ENCODE peak calls at places on chromosomes 1 and 21, in ten cellular contexts. One of them, this sample, is unnamed.

GRCh38 chr21:42406201-42406601 is 2.5 kb downstream of the UBASH3A start:
- DNase-seq in NB4: no peak
- DNase-seq in Peyer's patch: peak
- DNase-seq in esophagus squamous epithelium: no peak
- DNase-seq in ovary: no peak
- DNase-seq in HCT116: no peak
- DNase-seq in uterus: no peak
- DNase-seq in right lobe of liver: peak
- DNase-seq in tibial nerve: no peak
- DNase-seq in vagina: no peak
- DNase-seq in this sample: no peak

GRCh38 chr1:145960468-145961108 is 2.8 kb upstream of the LIX1L start:
- DNase-seq in NB4: peak
- DNase-seq in Peyer's patch: peak
- DNase-seq in uterus: peak
- DNase-seq in esophagus squamous epithelium: no peak
- DNase-seq in tibial nerve: no peak
- DNase-seq in vagina: no peak
- DNase-seq in right lobe of liver: peak
- DNase-seq in HCT116: no peak
- DNase-seq in ovary: peak
- DNase-seq in this sample: peak

GRCh38 chr21:15992171-15992570 is 262.4 kb downstream of the USP25 start:
- DNase-seq in HCT116: no peak
- DNase-seq in right lobe of liver: no peak
- DNase-seq in ovary: no peak
- DNase-seq in uterus: no peak
- DNase-seq in vagina: no peak
- DNase-seq in tibial nerve: no peak
- DNase-seq in NB4: no peak
- DNase-seq in esophagus squamous epithelium: no peak
- DNase-seq in Peyer's patch: no peak
- DNase-seq in this sample: no peak

GRCh38 chr1:16986113-16986512 is 5.7 kb upstream of the MFAP2 start:
- DNase-seq in Peyer's patch: no peak
- DNase-seq in esophagus squamous epithelium: no peak
- DNase-seq in tibial nerve: no peak
- DNase-seq in NB4: no peak
- DNase-seq in right lobe of liver: no peak
- DNase-seq in ovary: no peak
- DNase-seq in vagina: no peak
- DNase-seq in uterus: no peak
- DNase-seq in HCT116: no peak
- DNase-seq in this sample: no peak

GRCh38 chr1:23168079-23168461 is 586 bp downstream of the LUZP1 start:
- DNase-seq in vagina: no peak
- DNase-seq in right lobe of liver: peak
- DNase-seq in NB4: peak
- DNase-seq in tibial nerve: no peak
- DNase-seq in HCT116: no peak
- DNase-seq in uterus: peak
- DNase-seq in ovary: peak
- DNase-seq in Peyer's patch: peak
- DNase-seq in esophagus squamous epithelium: no peak
- DNase-seq in this sample: no peak

GRCh38 chr1:53016705-53017104 is 45.3 kb upstream of the PODN start:
- DNase-seq in Peyer's patch: no peak
- DNase-seq in vagina: no peak
- DNase-seq in ovary: no peak
- DNase-seq in tibial nerve: no peak
- DNase-seq in NB4: no peak
- DNase-seq in right lobe of liver: no peak
- DNase-seq in esophagus squamous epithelium: no peak
- DNase-seq in uterus: no peak
- DNase-seq in HCT116: no peak
- DNase-seq in this sample: no peak

GRCh38 chr1:110436635-110437034 is 14.3 kb upstream of the PROK1 start:
- DNase-seq in esophagus squamous epithelium: no peak
- DNase-seq in vagina: no peak
- DNase-seq in HCT116: no peak
- DNase-seq in Peyer's patch: no peak
- DNase-seq in tibial nerve: no peak
- DNase-seq in ovary: peak
- DNase-seq in uterus: no peak
- DNase-seq in NB4: no peak
- DNase-seq in right lobe of liver: no peak
- DNase-seq in this sample: no peak

GRCh38 chr1:33637846-33638440 is 165.5 kb downstream of the ZSCAN20 start:
- DNase-seq in right lobe of liver: no peak
- DNase-seq in ovary: no peak
- DNase-seq in vagina: peak
- DNase-seq in NB4: no peak
- DNase-seq in Peyer's patch: no peak
- DNase-seq in esophagus squamous epithelium: no peak
- DNase-seq in HCT116: no peak
- DNase-seq in tibial nerve: no peak
- DNase-seq in uterus: no peak
- DNase-seq in this sample: no peak

GRCh38 chr1:118200836-118201235 is 15.8 kb upstream of the SPAG17 start:
- DNase-seq in NB4: no peak
- DNase-seq in vagina: no peak
- DNase-seq in Peyer's patch: no peak
- DNase-seq in esophagus squamous epithelium: no peak
- DNase-seq in tibial nerve: no peak
- DNase-seq in ovary: no peak
- DNase-seq in uterus: no peak
- DNase-seq in right lobe of liver: no peak
- DNase-seq in HCT116: no peak
- DNase-seq in this sample: no peak

GRCh38 chr21:29771491-29772066 is 168.2 kb downstream of the GRIK1 start:
- DNase-seq in tibial nerve: no peak
- DNase-seq in uterus: no peak
- DNase-seq in ovary: no peak
- DNase-seq in HCT116: no peak
- DNase-seq in esophagus squamous epithelium: no peak
- DNase-seq in vagina: no peak
- DNase-seq in NB4: no peak
- DNase-seq in right lobe of liver: no peak
- DNase-seq in Peyer's patch: no peak
- DNase-seq in this sample: no peak

GRCh38 chr1:42966688-42967609 is 8.3 kb upstream of the SLC2A1 start:
- DNase-seq in HCT116: peak
- DNase-seq in esophagus squamous epithelium: no peak
- DNase-seq in ovary: no peak
- DNase-seq in tibial nerve: no peak
- DNase-seq in vagina: no peak
- DNase-seq in Peyer's patch: no peak
- DNase-seq in NB4: peak
- DNase-seq in right lobe of liver: no peak
- DNase-seq in uterus: no peak
- DNase-seq in this sample: no peak

GRCh38 chr21:43025636-43026180 is 49.9 kb downstream of the CBS start:
- DNase-seq in NB4: no peak
- DNase-seq in right lobe of liver: no peak
- DNase-seq in HCT116: no peak
- DNase-seq in tibial nerve: no peak
- DNase-seq in ovary: no peak
- DNase-seq in uterus: no peak
- DNase-seq in esophagus squamous epithelium: no peak
- DNase-seq in Peyer's patch: no peak
- DNase-seq in vagina: no peak
- DNase-seq in this sample: no peak

GRCh38 chr1:59126361-59126760 is 170.5 kb upstream of the FGGY start:
- DNase-seq in right lobe of liver: no peak
- DNase-seq in NB4: no peak
- DNase-seq in Peyer's patch: no peak
- DNase-seq in vagina: no peak
- DNase-seq in ovary: no peak
- DNase-seq in tibial nerve: no peak
- DNase-seq in HCT116: no peak
- DNase-seq in esophagus squamous epithelium: no peak
- DNase-seq in uterus: no peak
- DNase-seq in this sample: no peak

DNA sequence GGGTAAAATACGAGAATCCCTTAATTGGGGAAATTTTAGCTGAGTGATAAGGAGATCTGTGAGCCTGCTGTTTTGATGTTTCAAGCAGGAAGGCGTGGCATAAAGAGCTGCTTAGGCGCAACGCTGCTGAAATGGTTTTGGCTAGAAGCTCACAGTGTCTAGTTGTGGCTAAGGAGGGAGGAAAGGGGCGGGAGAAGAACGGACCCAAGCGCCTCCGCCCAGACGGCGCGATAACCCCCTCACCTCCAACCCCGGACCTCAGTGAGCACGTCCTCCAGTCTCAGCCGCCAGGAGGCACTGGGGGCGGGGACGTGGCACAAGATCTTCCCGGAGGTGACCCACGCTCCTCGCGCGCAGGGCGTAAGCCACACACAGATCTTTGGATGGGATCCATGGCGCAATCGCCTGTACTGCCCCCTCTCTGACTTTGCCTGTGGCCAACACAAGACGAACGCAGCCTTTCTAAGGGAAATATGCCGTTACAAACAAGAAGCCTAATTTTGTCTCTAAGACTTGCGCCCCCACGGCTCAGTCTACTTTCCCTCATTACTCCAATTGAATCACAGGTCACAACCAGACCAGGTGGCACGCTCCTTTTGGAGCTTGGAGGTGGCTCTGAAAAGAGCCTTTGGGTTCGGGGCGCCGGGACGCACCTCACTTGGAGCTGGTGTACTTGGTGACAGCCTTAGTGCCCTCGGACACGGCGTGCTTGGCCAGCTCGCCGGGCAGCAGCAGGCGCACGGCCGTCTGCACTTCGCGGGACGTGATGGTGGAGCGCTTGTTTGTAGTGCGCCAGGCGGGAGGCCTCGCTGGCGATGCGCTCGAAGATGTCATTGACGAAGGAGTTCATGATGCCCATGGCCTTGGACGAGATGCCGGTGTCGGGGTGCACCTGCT is 23.4 kb upstream of the RNF187 start:
- DNase-seq in uterus: no peak
- DNase-seq in NB4: peak
- DNase-seq in right lobe of liver: peak
- DNase-seq in ovary: no peak
- DNase-seq in HCT116: peak
- DNase-seq in vagina: no peak
- DNase-seq in esophagus squamous epithelium: no peak
- DNase-seq in Peyer's patch: peak
- DNase-seq in tibial nerve: no peak
- DNase-seq in this sample: no peak
- H3K4me3 ChIP-seq in uterus: no peak
- H3K4me3 ChIP-seq in NB4: peak
- H3K4me3 ChIP-seq in right lobe of liver: no peak
- H3K4me3 ChIP-seq in ovary: no peak
- H3K4me3 ChIP-seq in HCT116: peak
- H3K4me3 ChIP-seq in vagina: no peak
- H3K4me3 ChIP-seq in esophagus squamous epithelium: peak
- H3K4me3 ChIP-seq in Peyer's patch: peak
- H3K4me3 ChIP-seq in tibial nerve: no peak
- H3K4me3 ChIP-seq in this sample: peak

GRCh38 chr1:35646043-35646442 is 4.7 kb upstream of the PSMB2 start:
- DNase-seq in right lobe of liver: no peak
- DNase-seq in HCT116: no peak
- DNase-seq in vagina: no peak
- DNase-seq in ovary: no peak
- DNase-seq in uterus: no peak
- DNase-seq in Peyer's patch: no peak
- DNase-seq in NB4: peak
- DNase-seq in tibial nerve: no peak
- DNase-seq in esophagus squamous epithelium: no peak
- DNase-seq in this sample: no peak
- TF ChIP-seq CTCF in right lobe of liver: peak
- TF ChIP-seq CTCF in HCT116: peak
- TF ChIP-seq CTCF in vagina: no peak
- TF ChIP-seq CTCF in ovary: no peak
- TF ChIP-seq CTCF in uterus: no peak
- TF ChIP-seq CTCF in Peyer's patch: peak
- TF ChIP-seq CTCF in NB4: peak
- TF ChIP-seq CTCF in tibial nerve: no peak
- TF ChIP-seq CTCF in esophagus squamous epithelium: no peak
- TF ChIP-seq CTCF in this sample: no peak

DNA sequence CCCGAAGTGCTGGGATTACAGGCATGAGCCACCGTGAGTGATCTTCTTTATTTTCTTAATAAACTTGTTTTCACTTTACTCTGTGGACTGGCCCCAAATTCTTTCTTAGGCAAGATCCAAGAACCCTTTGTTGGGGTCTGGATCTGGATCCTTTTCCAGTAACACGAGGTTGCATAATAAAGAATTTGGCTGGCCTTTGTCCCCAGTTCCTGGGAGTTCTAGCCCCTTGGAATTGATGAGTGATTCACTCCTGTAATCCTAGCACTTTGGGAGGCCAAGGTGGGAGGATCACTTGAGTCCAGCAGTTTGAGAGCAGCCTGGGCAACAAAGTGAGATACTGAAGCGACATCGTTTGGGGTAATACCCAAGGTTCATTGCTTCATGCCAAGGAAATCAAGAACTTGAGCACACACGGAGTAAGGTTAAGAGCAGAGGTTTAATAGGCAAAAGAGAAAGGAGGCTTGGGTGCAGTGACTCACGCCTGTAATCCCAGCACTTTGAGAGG is 2.2 kb upstream of the TOMM20 start:
- DNase-seq in vagina: no peak
- DNase-seq in HCT116: no peak
- DNase-seq in uterus: no peak
- DNase-seq in right lobe of liver: no peak
- DNase-seq in tibial nerve: no peak
- DNase-seq in NB4: no peak
- DNase-seq in Peyer's patch: no peak
- DNase-seq in esophagus squamous epithelium: no peak
- DNase-seq in ovary: no peak
- DNase-seq in this sample: no peak
- TF ChIP-seq POLR2A in vagina: no peak
- TF ChIP-seq POLR2A in HCT116: no peak
- TF ChIP-seq POLR2A in uterus: no peak
- TF ChIP-seq POLR2A in right lobe of liver: no peak
- TF ChIP-seq POLR2A in tibial nerve: no peak
- TF ChIP-seq POLR2A in NB4: no peak
- TF ChIP-seq POLR2A in Peyer's patch: no peak
- TF ChIP-seq POLR2A in esophagus squamous epithelium: no peak
- TF ChIP-seq POLR2A in ovary: no peak
- TF ChIP-seq POLR2A in this sample: no peak

DNA sequence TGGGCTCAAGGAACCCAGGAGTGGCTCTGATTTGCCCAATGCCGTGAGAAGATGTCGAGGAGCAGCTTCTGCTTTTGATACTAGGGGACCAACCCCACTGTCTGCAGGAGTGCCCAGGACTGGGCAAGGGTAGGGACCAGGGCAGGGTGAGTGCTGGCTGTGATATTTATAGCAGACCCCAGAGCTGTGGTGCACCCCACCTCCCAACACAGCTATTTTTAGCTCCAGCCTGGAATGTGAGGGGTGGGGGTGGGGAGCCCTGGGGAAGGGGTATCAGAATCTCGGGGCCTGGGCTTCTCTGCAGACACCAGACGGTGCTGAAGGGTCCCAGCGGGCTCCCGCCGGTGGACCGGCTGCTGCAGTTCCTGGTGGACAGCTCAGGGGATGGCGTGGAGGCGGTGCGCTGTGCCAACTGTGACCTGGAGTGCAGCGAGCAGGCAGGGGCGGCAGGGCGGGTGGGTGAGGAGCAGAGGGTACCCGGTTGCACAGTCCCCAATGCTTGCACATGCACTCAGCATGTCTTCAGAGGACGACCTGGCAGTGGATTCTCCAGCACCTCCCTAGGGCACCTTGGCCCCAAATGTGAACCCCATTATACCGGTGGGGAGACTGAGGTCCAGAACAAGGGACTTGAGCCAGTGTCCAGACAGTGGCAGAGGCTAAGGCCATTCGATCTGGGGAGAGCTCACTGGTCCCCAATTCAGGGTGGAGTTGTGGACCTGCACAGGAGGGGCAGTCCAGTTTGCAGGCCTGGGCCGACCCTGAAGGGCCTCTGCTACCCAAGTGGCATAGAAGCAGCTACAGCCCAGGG is 1.4 kb downstream of the RNF207 start:
- DNase-seq in right lobe of liver: no peak
- DNase-seq in HCT116: no peak
- DNase-seq in ovary: no peak
- DNase-seq in vagina: no peak
- DNase-seq in NB4: no peak
- DNase-seq in esophagus squamous epithelium: no peak
- DNase-seq in uterus: no peak
- DNase-seq in tibial nerve: no peak
- DNase-seq in Peyer's patch: no peak
- DNase-seq in this sample: no peak
- H3K4me3 ChIP-seq in right lobe of liver: no peak
- H3K4me3 ChIP-seq in HCT116: peak
- H3K4me3 ChIP-seq in ovary: no peak
- H3K4me3 ChIP-seq in vagina: peak
- H3K4me3 ChIP-seq in NB4: no peak
- H3K4me3 ChIP-seq in esophagus squamous epithelium: peak
- H3K4me3 ChIP-seq in uterus: no peak
- H3K4me3 ChIP-seq in tibial nerve: no peak
- H3K4me3 ChIP-seq in Peyer's patch: no peak
- H3K4me3 ChIP-seq in this sample: no peak

This sample was measured in suprapubic skin.